ENCODE peak calls at places on chromosomes 11 and 22, in ten cellular contexts. One of them, this sample, is unnamed. For H3K4me1, the result is how much of the 10 kb centered on the place peaks cover.

GRCh38 chr11:72969894-72970335 is 155.7 kb downstream of the ATG16L2 start:
- DNase-seq in HCT116: no peak
- DNase-seq in adrenal gland: no peak
- DNase-seq in stomach: no peak
- DNase-seq in OCI-LY7: no peak
- DNase-seq in body of pancreas: no peak
- DNase-seq in endodermal cell: no peak
- DNase-seq in Caco-2: no peak
- DNase-seq in MM.1S: peak
- DNase-seq in CD8-positive, alpha-beta T cell: no peak
- DNase-seq in this sample: no peak

GRCh38 chr11:14029971-14030531 is 67.5 kb downstream of the SPON1 start:
- DNase-seq in HCT116: no peak
- DNase-seq in adrenal gland: peak
- DNase-seq in stomach: peak
- DNase-seq in OCI-LY7: no peak
- DNase-seq in body of pancreas: peak
- DNase-seq in endodermal cell: peak
- DNase-seq in Caco-2: peak
- DNase-seq in MM.1S: no peak
- DNase-seq in CD8-positive, alpha-beta T cell: no peak
- DNase-seq in this sample: no peak

GRCh38 chr11:12075291-12075690 is 35.1 kb upstream of the MICAL2 start:
- DNase-seq in HCT116: no peak
- DNase-seq in adrenal gland: no peak
- DNase-seq in stomach: no peak
- DNase-seq in OCI-LY7: no peak
- DNase-seq in body of pancreas: no peak
- DNase-seq in endodermal cell: no peak
- DNase-seq in Caco-2: no peak
- DNase-seq in MM.1S: no peak
- DNase-seq in CD8-positive, alpha-beta T cell: no peak
- DNase-seq in this sample: no peak

GRCh38 chr11:1221848-1222311 is 986 bp upstream of the MUC5B start:
- DNase-seq in HCT116: no peak
- DNase-seq in adrenal gland: no peak
- DNase-seq in stomach: no peak
- DNase-seq in OCI-LY7: no peak
- DNase-seq in body of pancreas: peak
- DNase-seq in endodermal cell: peak
- DNase-seq in Caco-2: no peak
- DNase-seq in MM.1S: no peak
- DNase-seq in CD8-positive, alpha-beta T cell: no peak
- DNase-seq in this sample: no peak

GRCh38 chr22:49964493-49965290 is 4.1 kb downstream of the PIM3 start:
- DNase-seq in HCT116: no peak
- DNase-seq in adrenal gland: peak
- DNase-seq in stomach: peak
- DNase-seq in OCI-LY7: no peak
- DNase-seq in body of pancreas: peak
- DNase-seq in endodermal cell: peak
- DNase-seq in Caco-2: peak
- DNase-seq in MM.1S: peak
- DNase-seq in CD8-positive, alpha-beta T cell: no peak
- DNase-seq in this sample: no peak

GRCh38 chr22:27378343-27378800 is 423.2 kb downstream of the MN1 start:
- DNase-seq in HCT116: no peak
- DNase-seq in adrenal gland: no peak
- DNase-seq in stomach: no peak
- DNase-seq in OCI-LY7: no peak
- DNase-seq in body of pancreas: no peak
- DNase-seq in endodermal cell: no peak
- DNase-seq in Caco-2: no peak
- DNase-seq in MM.1S: no peak
- DNase-seq in CD8-positive, alpha-beta T cell: no peak
- DNase-seq in this sample: no peak

GRCh38 chr11:107699371-107700348 is 12.2 kb downstream of the SLN start:
- DNase-seq in HCT116: no peak
- DNase-seq in adrenal gland: no peak
- DNase-seq in stomach: no peak
- DNase-seq in OCI-LY7: no peak
- DNase-seq in body of pancreas: no peak
- DNase-seq in endodermal cell: no peak
- DNase-seq in Caco-2: no peak
- DNase-seq in MM.1S: no peak
- DNase-seq in CD8-positive, alpha-beta T cell: no peak
- DNase-seq in this sample: no peak

GRCh38 chr11:16337421-16338213 is 18.7 kb downstream of the SOX6 start:
- DNase-seq in HCT116: no peak
- DNase-seq in adrenal gland: no peak
- DNase-seq in stomach: no peak
- DNase-seq in OCI-LY7: no peak
- DNase-seq in body of pancreas: no peak
- DNase-seq in endodermal cell: no peak
- DNase-seq in Caco-2: no peak
- DNase-seq in MM.1S: peak
- DNase-seq in CD8-positive, alpha-beta T cell: no peak
- DNase-seq in this sample: no peak

GRCh38 chr11:47412152-47412746 is 3.9 kb downstream of the SLC39A13 start:
- DNase-seq in HCT116: peak
- DNase-seq in adrenal gland: no peak
- DNase-seq in stomach: peak
- DNase-seq in OCI-LY7: peak
- DNase-seq in body of pancreas: peak
- DNase-seq in endodermal cell: peak
- DNase-seq in Caco-2: peak
- DNase-seq in MM.1S: peak
- DNase-seq in CD8-positive, alpha-beta T cell: peak
- DNase-seq in this sample: no peak

GRCh38 chr11:44842219-44842618 is 108.5 kb downstream of the TP53I11 start:
- DNase-seq in HCT116: no peak
- DNase-seq in adrenal gland: no peak
- DNase-seq in stomach: no peak
- DNase-seq in OCI-LY7: no peak
- DNase-seq in body of pancreas: no peak
- DNase-seq in endodermal cell: no peak
- DNase-seq in Caco-2: no peak
- DNase-seq in MM.1S: no peak
- DNase-seq in CD8-positive, alpha-beta T cell: no peak
- DNase-seq in this sample: no peak

GRCh38 chr11:110128161-110128560 is 35.0 kb downstream of the ZC3H12C start:
- DNase-seq in HCT116: no peak
- DNase-seq in adrenal gland: no peak
- DNase-seq in stomach: no peak
- DNase-seq in OCI-LY7: no peak
- DNase-seq in body of pancreas: no peak
- DNase-seq in endodermal cell: peak
- DNase-seq in Caco-2: no peak
- DNase-seq in MM.1S: no peak
- DNase-seq in CD8-positive, alpha-beta T cell: no peak
- DNase-seq in this sample: no peak

GRCh38 chr22:30857103-30857502 is 111.5 kb downstream of the MORC2 start:
- DNase-seq in HCT116: no peak
- DNase-seq in adrenal gland: no peak
- DNase-seq in stomach: peak
- DNase-seq in OCI-LY7: no peak
- DNase-seq in body of pancreas: no peak
- DNase-seq in endodermal cell: no peak
- DNase-seq in Caco-2: no peak
- DNase-seq in MM.1S: no peak
- DNase-seq in CD8-positive, alpha-beta T cell: no peak
- DNase-seq in this sample: no peak

GRCh38 chr11:1546536-1547466 is 25.3 kb downstream of the DUSP8 start:
- DNase-seq in HCT116: no peak
- DNase-seq in adrenal gland: peak
- DNase-seq in stomach: peak
- DNase-seq in OCI-LY7: peak
- DNase-seq in body of pancreas: peak
- DNase-seq in endodermal cell: peak
- DNase-seq in Caco-2: no peak
- DNase-seq in MM.1S: peak
- DNase-seq in CD8-positive, alpha-beta T cell: peak
- DNase-seq in this sample: no peak

GRCh38 chr11:34416088-34416487 is 22.6 kb upstream of the CAT start:
- DNase-seq in HCT116: no peak
- DNase-seq in adrenal gland: no peak
- DNase-seq in stomach: no peak
- DNase-seq in OCI-LY7: no peak
- DNase-seq in body of pancreas: no peak
- DNase-seq in endodermal cell: no peak
- DNase-seq in Caco-2: no peak
- DNase-seq in MM.1S: no peak
- DNase-seq in CD8-positive, alpha-beta T cell: no peak
- DNase-seq in this sample: no peak

GRCh38 chr22:45224988-45225731 is 15.5 kb downstream of the KIAA0930 start:
- DNase-seq in HCT116: no peak
- DNase-seq in adrenal gland: no peak
- DNase-seq in stomach: no peak
- DNase-seq in OCI-LY7: no peak
- DNase-seq in body of pancreas: no peak
- DNase-seq in endodermal cell: peak
- DNase-seq in Caco-2: no peak
- DNase-seq in MM.1S: no peak
- DNase-seq in CD8-positive, alpha-beta T cell: no peak
- DNase-seq in this sample: no peak

GRCh38 chr11:67634366-67635230 is 4.9 kb upstream of the NUDT8 start:
- DNase-seq in HCT116: no peak
- DNase-seq in adrenal gland: no peak
- DNase-seq in stomach: no peak
- DNase-seq in OCI-LY7: no peak
- DNase-seq in body of pancreas: no peak
- DNase-seq in endodermal cell: peak
- DNase-seq in Caco-2: peak
- DNase-seq in MM.1S: no peak
- DNase-seq in CD8-positive, alpha-beta T cell: no peak
- DNase-seq in this sample: no peak
- TF ChIP-seq CTCF in HCT116: no peak
- TF ChIP-seq CTCF in adrenal gland: no peak
- TF ChIP-seq CTCF in stomach: no peak
- TF ChIP-seq CTCF in OCI-LY7: no peak
- TF ChIP-seq CTCF in body of pancreas: no peak
- TF ChIP-seq CTCF in endodermal cell: peak
- TF ChIP-seq CTCF in Caco-2: no peak
- TF ChIP-seq CTCF in MM.1S: no peak
- TF ChIP-seq CTCF in CD8-positive, alpha-beta T cell: no peak
- TF ChIP-seq CTCF in this sample: no peak

GRCh38 chr22:38162881-38163843 is 18.5 kb downstream of the PLA2G6 start:
- DNase-seq in HCT116: no peak
- DNase-seq in adrenal gland: no peak
- DNase-seq in stomach: no peak
- DNase-seq in OCI-LY7: peak
- DNase-seq in body of pancreas: no peak
- DNase-seq in endodermal cell: no peak
- DNase-seq in Caco-2: no peak
- DNase-seq in MM.1S: no peak
- DNase-seq in CD8-positive, alpha-beta T cell: no peak
- DNase-seq in this sample: no peak
- H3K4me1 ChIP-seq in HCT116: under half
- H3K4me1 ChIP-seq in adrenal gland: under half
- H3K4me1 ChIP-seq in stomach: under half
- H3K4me1 ChIP-seq in OCI-LY7: under half
- H3K4me1 ChIP-seq in body of pancreas: under half
- H3K4me1 ChIP-seq in endodermal cell: under half
- H3K4me1 ChIP-seq in Caco-2: under half
- H3K4me1 ChIP-seq in MM.1S: under half
- H3K4me1 ChIP-seq in CD8-positive, alpha-beta T cell: under half
- H3K4me1 ChIP-seq in this sample: under half

GRCh38 chr11:84800755-84801346 is 826.3 kb downstream of the DLG2 start:
- DNase-seq in HCT116: peak
- DNase-seq in adrenal gland: no peak
- DNase-seq in stomach: no peak
- DNase-seq in OCI-LY7: no peak
- DNase-seq in body of pancreas: no peak
- DNase-seq in endodermal cell: no peak
- DNase-seq in Caco-2: peak
- DNase-seq in MM.1S: no peak
- DNase-seq in CD8-positive, alpha-beta T cell: no peak
- DNase-seq in this sample: no peak
- TF ChIP-seq CTCF in HCT116: peak
- TF ChIP-seq CTCF in adrenal gland: peak
- TF ChIP-seq CTCF in stomach: no peak
- TF ChIP-seq CTCF in OCI-LY7: peak
- TF ChIP-seq CTCF in body of pancreas: no peak
- TF ChIP-seq CTCF in endodermal cell: peak
- TF ChIP-seq CTCF in Caco-2: peak
- TF ChIP-seq CTCF in MM.1S: peak
- TF ChIP-seq CTCF in CD8-positive, alpha-beta T cell: no peak
- TF ChIP-seq CTCF in this sample: no peak

GRCh38 chr11:15107730-15108515 is 6.8 kb upstream of the INSC start:
- DNase-seq in HCT116: no peak
- DNase-seq in adrenal gland: no peak
- DNase-seq in stomach: no peak
- DNase-seq in OCI-LY7: peak
- DNase-seq in body of pancreas: no peak
- DNase-seq in endodermal cell: no peak
- DNase-seq in Caco-2: no peak
- DNase-seq in MM.1S: peak
- DNase-seq in CD8-positive, alpha-beta T cell: no peak
- DNase-seq in this sample: no peak

GRCh38 chr11:15106201-15106965 is 8.3 kb upstream of the INSC start:
- DNase-seq in HCT116: peak
- DNase-seq in adrenal gland: no peak
- DNase-seq in stomach: no peak
- DNase-seq in OCI-LY7: no peak
- DNase-seq in body of pancreas: no peak
- DNase-seq in endodermal cell: no peak
- DNase-seq in Caco-2: no peak
- DNase-seq in MM.1S: no peak
- DNase-seq in CD8-positive, alpha-beta T cell: no peak
- DNase-seq in this sample: no peak

GRCh38 chr11:15108592-15109130 is 6.1 kb upstream of the INSC start:
- DNase-seq in HCT116: no peak
- DNase-seq in adrenal gland: no peak
- DNase-seq in stomach: no peak
- DNase-seq in OCI-LY7: no peak
- DNase-seq in body of pancreas: no peak
- DNase-seq in endodermal cell: no peak
- DNase-seq in Caco-2: no peak
- DNase-seq in MM.1S: no peak
- DNase-seq in CD8-positive, alpha-beta T cell: no peak
- DNase-seq in this sample: no peak

GRCh38 chr11:15111215-15111614 is 3.5 kb upstream of the INSC start:
- DNase-seq in HCT116: no peak
- DNase-seq in adrenal gland: no peak
- DNase-seq in stomach: no peak
- DNase-seq in OCI-LY7: no peak
- DNase-seq in body of pancreas: no peak
- DNase-seq in endodermal cell: no peak
- DNase-seq in Caco-2: no peak
- DNase-seq in MM.1S: no peak
- DNase-seq in CD8-positive, alpha-beta T cell: no peak
- DNase-seq in this sample: no peak

DNA sequence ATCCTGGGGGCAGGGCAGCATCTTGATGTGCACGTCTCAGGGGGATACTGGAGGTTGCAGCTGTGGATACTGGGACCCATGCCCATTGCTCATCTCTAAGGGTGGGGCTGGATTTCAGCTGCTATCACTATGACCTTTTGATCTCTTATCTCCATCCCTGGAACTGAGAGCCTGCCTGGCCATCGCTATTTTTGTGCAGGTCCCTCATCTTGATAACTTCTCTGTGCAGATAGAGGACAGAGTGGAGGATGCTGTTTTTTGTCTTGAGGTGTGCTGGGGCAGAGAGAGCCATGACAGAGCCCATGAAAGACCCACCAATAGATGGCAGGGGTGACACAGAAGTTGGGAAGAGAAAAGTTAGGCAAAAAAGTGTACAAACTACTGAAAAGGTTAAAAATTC is 5.1 kb upstream of the INSC start:
- DNase-seq in HCT116: no peak
- DNase-seq in adrenal gland: no peak
- DNase-seq in stomach: no peak
- DNase-seq in OCI-LY7: no peak
- DNase-seq in body of pancreas: no peak
- DNase-seq in endodermal cell: no peak
- DNase-seq in Caco-2: no peak
- DNase-seq in MM.1S: no peak
- DNase-seq in CD8-positive, alpha-beta T cell: no peak
- DNase-seq in this sample: no peak
- H3K4me1 ChIP-seq in HCT116: under half
- H3K4me1 ChIP-seq in adrenal gland: under half
- H3K4me1 ChIP-seq in stomach: under half
- H3K4me1 ChIP-seq in OCI-LY7: half or more
- H3K4me1 ChIP-seq in body of pancreas: under half
- H3K4me1 ChIP-seq in endodermal cell: under half
- H3K4me1 ChIP-seq in Caco-2: under half
- H3K4me1 ChIP-seq in MM.1S: under half
- H3K4me1 ChIP-seq in CD8-positive, alpha-beta T cell: under half
- H3K4me1 ChIP-seq in this sample: under half

This sample was measured in gastrocnemius medialis.